ENCODE peak calls at places on chromosomes 1 and 21, in four cellular contexts. L, M, Y and F are unnamed samples.

GRCh38 chr1:7313081-7313546 is 458.0 kb upstream of the VAMP3 start:
- DNase-seq in L (no peak), M (no peak), Y (no peak), F (no peak)

GRCh38 chr1:109624215-109625010 is 4.8 kb downstream of the AMPD2 start:
- DNase-seq in L (no peak), M (no peak), Y (peak), F (peak)

GRCh38 chr1:33972676-33973395 is 109.0 kb downstream of the HMGB4 start:
- DNase-seq in L (no peak), M (no peak), Y (no peak), F (no peak)

GRCh38 chr1:46218443-46218842 is 15.3 kb downstream of the LURAP1 start:
- DNase-seq in L (no peak), M (no peak), Y (no peak), F (no peak)

GRCh38 chr1:160328171-160328570 is 14.9 kb downstream of the COPA start:
- DNase-seq in L (no peak), M (no peak), Y (no peak), F (no peak)

GRCh38 chr1:224430511-224431113 is 4.0 kb downstream of the WDR26 start:
- DNase-seq in L (no peak), M (no peak), Y (peak), F (peak)

GRCh38 chr1:169107673-169108160 is 1.2 kb downstream of the ATP1B1 start:
- DNase-seq in L (no peak), M (no peak), Y (no peak), F (no peak)

GRCh38 chr1:242086093-242086492 is 87.2 kb upstream of the MAP1LC3C start:
- DNase-seq in L (no peak), M (no peak), Y (no peak), F (no peak)

GRCh38 chr1:12386130-12386529 is 156.3 kb downstream of the VPS13D start:
- DNase-seq in L (no peak), M (no peak), Y (peak), F (no peak)

GRCh38 chr1:87200875-87201638 is 127.6 kb upstream of the LMO4 start:
- DNase-seq in L (no peak), M (no peak), Y (no peak), F (no peak)

GRCh38 chr1:71621785-71622184 is 541.0 kb upstream of the ZRANB2 start:
- DNase-seq in L (no peak), M (no peak), Y (no peak), F (no peak)

GRCh38 chr1:36199934-36200741 is 24.1 kb upstream of the THRAP3 start:
- DNase-seq in L (no peak), M (no peak), Y (no peak), F (no peak)

GRCh38 chr1:46128336-46128735 is 4.1 kb downstream of the PIK3R3 start:
- DNase-seq in L (no peak), M (no peak), Y (no peak), F (no peak)

GRCh38 chr1:180136311-180136967 is 18.2 kb upstream of the QSOX1 start:
- DNase-seq in L (no peak), M (no peak), Y (no peak), F (no peak)

GRCh38 chr1:88746916-88747315 is 62.8 kb downstream of the PKN2 start:
- DNase-seq in L (no peak), M (no peak), Y (peak), F (no peak)

GRCh38 chr21:35922618-35923017 is 137.7 kb downstream of the SETD4 start:
- DNase-seq in L (no peak), M (no peak), Y (no peak), F (no peak)

GRCh38 chr1:235608278-235608677 is 41.3 kb downstream of the GNG4 start:
- DNase-seq in L (no peak), M (no peak), Y (no peak), F (no peak)

GRCh38 chr1:66637146-66637545 is 103.2 kb downstream of the SGIP1 start:
- DNase-seq in L (no peak), M (no peak), Y (no peak), F (no peak)

GRCh38 chr21:41573902-41574690 is 66.1 kb upstream of the TMPRSS2 start:
- DNase-seq in L (no peak), M (no peak), Y (no peak), F (no peak)

GRCh38 chr21:38343691-38344090 is 86.9 kb downstream of the KCNJ15 start:
- DNase-seq in L (no peak), M (no peak), Y (no peak), F (no peak)

GRCh38 chr21:39348040-39348354 is 891 bp downstream of the HMGN1 start:
- DNase-seq in L (no peak), M (no peak), Y (no peak), F (no peak)

GRCh38 chr1:85259118-85259865 is at the start of gene C1orf52:
- DNase-seq in L (peak), M (peak), Y (peak), F (peak)

GRCh38 chr1:85258536-85259117 is 835 bp downstream of the C1orf52 start:
- DNase-seq in L (no peak), M (no peak), Y (no peak), F (peak)

GRCh38 chr1:85264150-85264549 is 4.7 kb upstream of the C1orf52 start:
- DNase-seq in L (no peak), M (no peak), Y (no peak), F (no peak)

GRCh38 chr1:85262985-85263384 is 3.5 kb upstream of the C1orf52 start:
- DNase-seq in L (no peak), M (no peak), Y (no peak), F (no peak)

DNA sequence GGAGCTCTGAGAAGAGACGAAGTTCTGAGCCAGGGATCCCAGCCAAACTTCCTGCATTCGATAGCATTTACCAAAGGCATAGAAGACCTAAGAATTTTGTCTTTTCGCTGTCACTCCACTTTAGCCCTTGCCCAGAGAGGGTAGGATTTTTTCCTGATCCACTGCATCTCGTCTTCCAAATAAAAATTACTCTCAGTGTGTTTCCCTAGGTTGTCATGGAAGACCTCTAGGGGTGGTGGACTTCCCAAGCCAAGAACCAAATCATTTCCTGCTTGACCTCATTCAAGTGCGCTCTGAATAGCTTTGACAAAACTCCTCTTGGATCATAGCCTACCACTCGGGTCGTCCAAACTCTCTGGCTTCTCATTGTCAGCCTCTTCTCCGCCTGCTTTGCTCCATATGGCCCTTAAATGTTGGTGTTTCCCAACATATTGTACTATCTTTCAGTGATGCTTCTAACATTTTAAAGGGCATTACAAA is 444 bp upstream of the C1orf52 start:
- DNase-seq in L (no peak), M (no peak), Y (no peak), F (no peak)
- TF ChIP-seq CTCF in L (no peak), M (no peak), Y (peak), F (no peak)

GRCh38 chr1:91700332-91700731 is 185.6 kb downstream of the TGFBR3 start:
- DNase-seq in L (no peak), M (no peak), Y (no peak), F (no peak)
- TF ChIP-seq CTCF in L (no peak), M (no peak), Y (no peak), F (no peak)

GRCh38 chr1:156465747-156466365 is 34.7 kb downstream of the MEF2D start:
- DNase-seq in L (no peak), M (no peak), Y (peak), F (no peak)
- TF ChIP-seq CTCF in L (no peak), M (no peak), Y (peak), F (no peak)

DNA sequence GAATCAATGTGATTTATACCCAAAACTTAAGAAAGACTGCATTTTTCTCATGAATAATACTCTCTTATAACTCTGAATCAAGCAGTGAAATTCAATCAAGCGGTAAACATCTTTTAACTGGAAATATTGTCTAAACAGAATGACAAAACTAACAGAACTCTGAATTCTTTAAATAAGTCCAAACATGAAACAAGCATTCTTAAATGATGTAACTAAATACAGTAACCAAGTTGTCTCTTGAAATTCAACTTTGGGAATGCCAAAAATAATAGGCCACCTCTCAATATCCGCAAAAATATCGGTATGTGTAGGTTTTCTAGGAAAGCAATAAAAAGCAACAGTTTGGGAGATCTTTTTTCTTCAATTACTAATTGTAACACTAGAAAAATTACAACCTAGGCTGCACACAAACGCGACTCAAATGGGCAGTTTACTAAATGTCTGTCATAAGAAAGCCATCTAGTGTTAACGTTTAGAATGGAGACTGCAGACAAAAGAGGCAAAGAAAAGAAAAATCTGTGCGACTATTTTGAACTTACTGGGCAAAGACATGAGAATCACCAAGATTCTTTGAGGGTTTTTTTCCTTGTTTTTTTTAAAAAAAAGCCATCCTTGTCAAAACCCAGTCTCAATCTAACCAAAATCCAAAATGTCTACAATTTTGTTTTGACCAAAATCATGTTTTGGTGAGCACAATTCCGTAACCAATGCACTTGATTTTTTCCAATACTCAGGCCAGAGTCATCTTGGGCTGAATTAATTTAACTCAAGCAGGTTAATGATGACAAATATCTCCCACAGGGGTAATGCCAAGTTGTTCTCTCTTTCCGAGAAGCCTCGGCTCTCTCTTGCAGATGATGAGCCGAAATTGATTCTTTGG is 1.4 kb downstream of the SIPA1L2 start:
- DNase-seq in L (no peak), M (no peak), Y (no peak), F (peak)
- TF ChIP-seq CTCF in L (no peak), M (no peak), Y (no peak), F (no peak)